ENCODE peak calls at places on chromosomes 3 and 15, in eight cellular contexts. One of them, this sample, is unnamed.

GRCh38 chr3:187783098-187783497 is 37.8 kb upstream of the BCL6 start:
- DNase-seq in neural crest cell: no peak
- DNase-seq in heart left ventricle: peak
- DNase-seq in ELF-1: no peak
- DNase-seq in HuH-7.5: no peak
- DNase-seq in pulmonary artery endothelial cell: no peak
- DNase-seq in stimulated activated CD4-positive, alpha-beta T cell treated with anti-CD3 and anti-CD28 coated beads, Interleukin-15, amount 100 ng/mL, for 1 hour: no peak
- DNase-seq in amygdala: no peak
- DNase-seq in this sample: no peak

GRCh38 chr15:73688455-73688854 is 4.3 kb downstream of the CD276 start:
- DNase-seq in ELF-1: no peak
- DNase-seq in heart left ventricle: no peak
- DNase-seq in amygdala: no peak
- DNase-seq in HuH-7.5: no peak
- DNase-seq in neural crest cell: no peak
- DNase-seq in stimulated activated CD4-positive, alpha-beta T cell treated with anti-CD3 and anti-CD28 coated beads, Interleukin-15, amount 100 ng/mL, for 1 hour: no peak
- DNase-seq in pulmonary artery endothelial cell: no peak
- DNase-seq in this sample: no peak

GRCh38 chr3:9913601-9914000 is 3.3 kb upstream of the IL17RC start:
- DNase-seq in pulmonary artery endothelial cell: no peak
- DNase-seq in HuH-7.5: no peak
- DNase-seq in neural crest cell: no peak
- DNase-seq in amygdala: no peak
- DNase-seq in heart left ventricle: no peak
- DNase-seq in stimulated activated CD4-positive, alpha-beta T cell treated with anti-CD3 and anti-CD28 coated beads, Interleukin-15, amount 100 ng/mL, for 1 hour: no peak
- DNase-seq in ELF-1: peak
- DNase-seq in this sample: no peak

GRCh38 chr3:32200991-32201758 is 37.3 kb upstream of the CMTM8 start:
- DNase-seq in stimulated activated CD4-positive, alpha-beta T cell treated with anti-CD3 and anti-CD28 coated beads, Interleukin-15, amount 100 ng/mL, for 1 hour: no peak
- DNase-seq in pulmonary artery endothelial cell: no peak
- DNase-seq in amygdala: no peak
- DNase-seq in ELF-1: peak
- DNase-seq in neural crest cell: no peak
- DNase-seq in heart left ventricle: peak
- DNase-seq in HuH-7.5: no peak
- DNase-seq in this sample: no peak

GRCh38 chr15:67253517-67254237 is 784 bp downstream of the AAGAB start:
- DNase-seq in pulmonary artery endothelial cell: no peak
- DNase-seq in ELF-1: peak
- DNase-seq in stimulated activated CD4-positive, alpha-beta T cell treated with anti-CD3 and anti-CD28 coated beads, Interleukin-15, amount 100 ng/mL, for 1 hour: no peak
- DNase-seq in heart left ventricle: no peak
- DNase-seq in amygdala: no peak
- DNase-seq in HuH-7.5: no peak
- DNase-seq in neural crest cell: no peak
- DNase-seq in this sample: no peak

GRCh38 chr3:39147711-39148115 is 5.7 kb downstream of the CSRNP1 start:
- DNase-seq in heart left ventricle: peak
- DNase-seq in amygdala: no peak
- DNase-seq in stimulated activated CD4-positive, alpha-beta T cell treated with anti-CD3 and anti-CD28 coated beads, Interleukin-15, amount 100 ng/mL, for 1 hour: no peak
- DNase-seq in neural crest cell: no peak
- DNase-seq in HuH-7.5: no peak
- DNase-seq in pulmonary artery endothelial cell: no peak
- DNase-seq in ELF-1: peak
- DNase-seq in this sample: peak

GRCh38 chr15:36278219-36278618 is 301.2 kb upstream of the CDIN1 start:
- DNase-seq in heart left ventricle: no peak
- DNase-seq in pulmonary artery endothelial cell: no peak
- DNase-seq in neural crest cell: no peak
- DNase-seq in amygdala: no peak
- DNase-seq in stimulated activated CD4-positive, alpha-beta T cell treated with anti-CD3 and anti-CD28 coated beads, Interleukin-15, amount 100 ng/mL, for 1 hour: no peak
- DNase-seq in ELF-1: peak
- DNase-seq in HuH-7.5: no peak
- DNase-seq in this sample: no peak

GRCh38 chr15:41575282-41575681 is 16.3 kb downstream of the TYRO3 start:
- DNase-seq in amygdala: no peak
- DNase-seq in neural crest cell: no peak
- DNase-seq in heart left ventricle: no peak
- DNase-seq in pulmonary artery endothelial cell: no peak
- DNase-seq in HuH-7.5: no peak
- DNase-seq in stimulated activated CD4-positive, alpha-beta T cell treated with anti-CD3 and anti-CD28 coated beads, Interleukin-15, amount 100 ng/mL, for 1 hour: no peak
- DNase-seq in ELF-1: no peak
- DNase-seq in this sample: no peak

GRCh38 chr3:25663324-25664065 is 1.2 kb downstream of the TOP2B start:
- DNase-seq in ELF-1: peak
- DNase-seq in pulmonary artery endothelial cell: no peak
- DNase-seq in neural crest cell: no peak
- DNase-seq in amygdala: no peak
- DNase-seq in heart left ventricle: no peak
- DNase-seq in HuH-7.5: peak
- DNase-seq in stimulated activated CD4-positive, alpha-beta T cell treated with anti-CD3 and anti-CD28 coated beads, Interleukin-15, amount 100 ng/mL, for 1 hour: no peak
- DNase-seq in this sample: no peak

GRCh38 chr15:62559049-62559733 is 394.1 kb upstream of the C2CD4B start:
- DNase-seq in amygdala: no peak
- DNase-seq in heart left ventricle: peak
- DNase-seq in pulmonary artery endothelial cell: no peak
- DNase-seq in stimulated activated CD4-positive, alpha-beta T cell treated with anti-CD3 and anti-CD28 coated beads, Interleukin-15, amount 100 ng/mL, for 1 hour: no peak
- DNase-seq in neural crest cell: no peak
- DNase-seq in HuH-7.5: no peak
- DNase-seq in ELF-1: peak
- DNase-seq in this sample: no peak

GRCh38 chr3:100175637-100176250 is 61.4 kb upstream of the FILIP1L start:
- DNase-seq in neural crest cell: no peak
- DNase-seq in ELF-1: peak
- DNase-seq in HuH-7.5: no peak
- DNase-seq in heart left ventricle: no peak
- DNase-seq in pulmonary artery endothelial cell: no peak
- DNase-seq in stimulated activated CD4-positive, alpha-beta T cell treated with anti-CD3 and anti-CD28 coated beads, Interleukin-15, amount 100 ng/mL, for 1 hour: no peak
- DNase-seq in amygdala: no peak
- DNase-seq in this sample: no peak

GRCh38 chr3:182111967-182112366 is 400.2 kb downstream of the SOX2 start:
- DNase-seq in stimulated activated CD4-positive, alpha-beta T cell treated with anti-CD3 and anti-CD28 coated beads, Interleukin-15, amount 100 ng/mL, for 1 hour: no peak
- DNase-seq in amygdala: no peak
- DNase-seq in heart left ventricle: no peak
- DNase-seq in ELF-1: no peak
- DNase-seq in pulmonary artery endothelial cell: no peak
- DNase-seq in neural crest cell: no peak
- DNase-seq in HuH-7.5: no peak
- DNase-seq in this sample: no peak

GRCh38 chr3:110246796-110247369 is 824.7 kb upstream of the NECTIN3 start:
- DNase-seq in heart left ventricle: no peak
- DNase-seq in ELF-1: no peak
- DNase-seq in neural crest cell: no peak
- DNase-seq in amygdala: no peak
- DNase-seq in pulmonary artery endothelial cell: no peak
- DNase-seq in HuH-7.5: no peak
- DNase-seq in stimulated activated CD4-positive, alpha-beta T cell treated with anti-CD3 and anti-CD28 coated beads, Interleukin-15, amount 100 ng/mL, for 1 hour: no peak
- DNase-seq in this sample: no peak

GRCh38 chr15:28107111-28107893 is 8.2 kb upstream of the OCA2 start:
- DNase-seq in HuH-7.5: no peak
- DNase-seq in stimulated activated CD4-positive, alpha-beta T cell treated with anti-CD3 and anti-CD28 coated beads, Interleukin-15, amount 100 ng/mL, for 1 hour: no peak
- DNase-seq in ELF-1: peak
- DNase-seq in neural crest cell: no peak
- DNase-seq in heart left ventricle: no peak
- DNase-seq in pulmonary artery endothelial cell: no peak
- DNase-seq in amygdala: no peak
- DNase-seq in this sample: no peak

GRCh38 chr3:60935709-60936108 is 315.5 kb downstream of the FHIT start:
- DNase-seq in neural crest cell: no peak
- DNase-seq in stimulated activated CD4-positive, alpha-beta T cell treated with anti-CD3 and anti-CD28 coated beads, Interleukin-15, amount 100 ng/mL, for 1 hour: no peak
- DNase-seq in heart left ventricle: no peak
- DNase-seq in HuH-7.5: no peak
- DNase-seq in ELF-1: no peak
- DNase-seq in pulmonary artery endothelial cell: no peak
- DNase-seq in amygdala: no peak
- DNase-seq in this sample: no peak

GRCh38 chr3:195224980-195225580 is 45.9 kb downstream of the XXYLT1 start:
- DNase-seq in pulmonary artery endothelial cell: no peak
- DNase-seq in stimulated activated CD4-positive, alpha-beta T cell treated with anti-CD3 and anti-CD28 coated beads, Interleukin-15, amount 100 ng/mL, for 1 hour: no peak
- DNase-seq in HuH-7.5: no peak
- DNase-seq in neural crest cell: no peak
- DNase-seq in amygdala: no peak
- DNase-seq in ELF-1: no peak
- DNase-seq in heart left ventricle: no peak
- DNase-seq in this sample: peak

GRCh38 chr15:78065284-78065872 is 12.1 kb downstream of the TBC1D2B start:
- DNase-seq in HuH-7.5: no peak
- DNase-seq in amygdala: no peak
- DNase-seq in heart left ventricle: peak
- DNase-seq in pulmonary artery endothelial cell: no peak
- DNase-seq in stimulated activated CD4-positive, alpha-beta T cell treated with anti-CD3 and anti-CD28 coated beads, Interleukin-15, amount 100 ng/mL, for 1 hour: no peak
- DNase-seq in ELF-1: no peak
- DNase-seq in neural crest cell: no peak
- DNase-seq in this sample: peak

GRCh38 chr15:61501815-61502214 is 272.7 kb upstream of the RORA start:
- DNase-seq in amygdala: no peak
- DNase-seq in pulmonary artery endothelial cell: no peak
- DNase-seq in ELF-1: no peak
- DNase-seq in stimulated activated CD4-positive, alpha-beta T cell treated with anti-CD3 and anti-CD28 coated beads, Interleukin-15, amount 100 ng/mL, for 1 hour: no peak
- DNase-seq in heart left ventricle: no peak
- DNase-seq in HuH-7.5: no peak
- DNase-seq in neural crest cell: no peak
- DNase-seq in this sample: no peak

GRCh38 chr15:40046721-40047412 is 7.9 kb upstream of the SRP14 start:
- DNase-seq in amygdala: no peak
- DNase-seq in heart left ventricle: no peak
- DNase-seq in pulmonary artery endothelial cell: no peak
- DNase-seq in stimulated activated CD4-positive, alpha-beta T cell treated with anti-CD3 and anti-CD28 coated beads, Interleukin-15, amount 100 ng/mL, for 1 hour: no peak
- DNase-seq in HuH-7.5: no peak
- DNase-seq in neural crest cell: no peak
- DNase-seq in ELF-1: no peak
- DNase-seq in this sample: peak

GRCh38 chr3:12444582-12445468 is 39.5 kb upstream of the TSEN2 start:
- DNase-seq in stimulated activated CD4-positive, alpha-beta T cell treated with anti-CD3 and anti-CD28 coated beads, Interleukin-15, amount 100 ng/mL, for 1 hour: no peak
- DNase-seq in neural crest cell: no peak
- DNase-seq in ELF-1: peak
- DNase-seq in amygdala: no peak
- DNase-seq in heart left ventricle: peak
- DNase-seq in pulmonary artery endothelial cell: no peak
- DNase-seq in HuH-7.5: peak
- DNase-seq in this sample: peak

GRCh38 chr3:156135921-156136655 is 15.7 kb downstream of the KCNAB1 start:
- DNase-seq in amygdala: no peak
- DNase-seq in ELF-1: no peak
- DNase-seq in HuH-7.5: no peak
- DNase-seq in neural crest cell: no peak
- DNase-seq in heart left ventricle: no peak
- DNase-seq in stimulated activated CD4-positive, alpha-beta T cell treated with anti-CD3 and anti-CD28 coated beads, Interleukin-15, amount 100 ng/mL, for 1 hour: no peak
- DNase-seq in pulmonary artery endothelial cell: no peak
- DNase-seq in this sample: no peak